ENCODE peak calls at places on chromosomes 11 and 22, in nine cellular contexts. One of them, this sample, is unnamed.

GRCh38 chr11:120235024-120235628 is 4.8 kb upstream of the POU2F3 start:
- DNase-seq in breast epithelium: peak
- DNase-seq in stomach: peak
- DNase-seq in ovary: peak
- DNase-seq in A549: peak
- DNase-seq in transverse colon: peak
- DNase-seq in uterus: peak
- DNase-seq in esophagus squamous epithelium: no peak
- DNase-seq in Peyer's patch: peak
- DNase-seq in this sample: peak

GRCh38 chr11:90722552-90723190 is 499.8 kb upstream of the CHORDC1 start:
- DNase-seq in breast epithelium: no peak
- DNase-seq in stomach: no peak
- DNase-seq in ovary: no peak
- DNase-seq in A549: peak
- DNase-seq in transverse colon: no peak
- DNase-seq in uterus: no peak
- DNase-seq in esophagus squamous epithelium: no peak
- DNase-seq in Peyer's patch: no peak
- DNase-seq in this sample: no peak

GRCh38 chr11:32266611-32267010 is 168.7 kb downstream of the WT1 start:
- DNase-seq in breast epithelium: no peak
- DNase-seq in stomach: no peak
- DNase-seq in ovary: no peak
- DNase-seq in A549: no peak
- DNase-seq in transverse colon: no peak
- DNase-seq in uterus: no peak
- DNase-seq in esophagus squamous epithelium: no peak
- DNase-seq in Peyer's patch: no peak
- DNase-seq in this sample: no peak

GRCh38 chr11:818396-819128 is at the start of gene PNPLA2:
- DNase-seq in breast epithelium: peak
- DNase-seq in stomach: peak
- DNase-seq in ovary: peak
- DNase-seq in A549: peak
- DNase-seq in transverse colon: peak
- DNase-seq in uterus: peak
- DNase-seq in esophagus squamous epithelium: no peak
- DNase-seq in Peyer's patch: no peak
- DNase-seq in this sample: peak

GRCh38 chr11:79794484-79795393 is 353.9 kb upstream of the TENM4 start:
- DNase-seq in breast epithelium: no peak
- DNase-seq in stomach: no peak
- DNase-seq in ovary: peak
- DNase-seq in A549: no peak
- DNase-seq in transverse colon: no peak
- DNase-seq in uterus: no peak
- DNase-seq in esophagus squamous epithelium: no peak
- DNase-seq in Peyer's patch: no peak
- DNase-seq in this sample: no peak

GRCh38 chr11:21814169-21814568 is 378.7 kb upstream of the ANO5 start:
- DNase-seq in breast epithelium: no peak
- DNase-seq in stomach: no peak
- DNase-seq in ovary: no peak
- DNase-seq in A549: peak
- DNase-seq in transverse colon: no peak
- DNase-seq in uterus: no peak
- DNase-seq in esophagus squamous epithelium: no peak
- DNase-seq in Peyer's patch: no peak
- DNase-seq in this sample: peak

GRCh38 chr11:107493117-107493516 is 35.5 kb upstream of the CWF19L2 start:
- DNase-seq in breast epithelium: no peak
- DNase-seq in stomach: no peak
- DNase-seq in ovary: no peak
- DNase-seq in A549: peak
- DNase-seq in transverse colon: no peak
- DNase-seq in uterus: no peak
- DNase-seq in esophagus squamous epithelium: no peak
- DNase-seq in Peyer's patch: no peak
- DNase-seq in this sample: no peak

GRCh38 chr11:81005595-81005994 is 1564.8 kb upstream of the TENM4 start:
- DNase-seq in breast epithelium: no peak
- DNase-seq in stomach: no peak
- DNase-seq in ovary: no peak
- DNase-seq in A549: peak
- DNase-seq in transverse colon: no peak
- DNase-seq in uterus: no peak
- DNase-seq in esophagus squamous epithelium: no peak
- DNase-seq in Peyer's patch: no peak
- DNase-seq in this sample: no peak

GRCh38 chr11:72307439-72307838 is 63.5 kb upstream of the PHOX2A start:
- DNase-seq in breast epithelium: no peak
- DNase-seq in stomach: no peak
- DNase-seq in ovary: no peak
- DNase-seq in A549: no peak
- DNase-seq in transverse colon: no peak
- DNase-seq in uterus: no peak
- DNase-seq in esophagus squamous epithelium: no peak
- DNase-seq in Peyer's patch: no peak
- DNase-seq in this sample: no peak

GRCh38 chr11:10488581-10489443 is 33.7 kb downstream of the AMPD3 start:
- DNase-seq in breast epithelium: no peak
- DNase-seq in stomach: peak
- DNase-seq in ovary: peak
- DNase-seq in A549: no peak
- DNase-seq in transverse colon: peak
- DNase-seq in uterus: no peak
- DNase-seq in esophagus squamous epithelium: peak
- DNase-seq in Peyer's patch: peak
- DNase-seq in this sample: no peak

GRCh38 chr11:12196862-12197261 is 86.5 kb downstream of the MICAL2 start:
- DNase-seq in breast epithelium: no peak
- DNase-seq in stomach: no peak
- DNase-seq in ovary: no peak
- DNase-seq in A549: no peak
- DNase-seq in transverse colon: no peak
- DNase-seq in uterus: no peak
- DNase-seq in esophagus squamous epithelium: no peak
- DNase-seq in Peyer's patch: no peak
- DNase-seq in this sample: no peak

GRCh38 chr11:114158886-114159285 is 99.4 kb downstream of the ZBTB16 start:
- DNase-seq in breast epithelium: no peak
- DNase-seq in stomach: no peak
- DNase-seq in ovary: no peak
- DNase-seq in A549: no peak
- DNase-seq in transverse colon: no peak
- DNase-seq in uterus: no peak
- DNase-seq in esophagus squamous epithelium: no peak
- DNase-seq in Peyer's patch: no peak
- DNase-seq in this sample: peak

GRCh38 chr22:29663230-29663826 is 56.5 kb upstream of the CABP7 start:
- DNase-seq in breast epithelium: no peak
- DNase-seq in stomach: no peak
- DNase-seq in ovary: no peak
- DNase-seq in A549: no peak
- DNase-seq in transverse colon: no peak
- DNase-seq in uterus: no peak
- DNase-seq in esophagus squamous epithelium: no peak
- DNase-seq in Peyer's patch: no peak
- DNase-seq in this sample: no peak

GRCh38 chr11:28619870-28620540 is 511.8 kb downstream of the METTL15 start:
- DNase-seq in breast epithelium: no peak
- DNase-seq in stomach: no peak
- DNase-seq in ovary: no peak
- DNase-seq in A549: peak
- DNase-seq in transverse colon: no peak
- DNase-seq in uterus: no peak
- DNase-seq in esophagus squamous epithelium: no peak
- DNase-seq in Peyer's patch: no peak
- DNase-seq in this sample: no peak

GRCh38 chr11:35662649-35663407 is at the start of gene TRIM44:
- DNase-seq in breast epithelium: peak
- DNase-seq in stomach: peak
- DNase-seq in ovary: peak
- DNase-seq in A549: peak
- DNase-seq in transverse colon: peak
- DNase-seq in uterus: peak
- DNase-seq in esophagus squamous epithelium: peak
- DNase-seq in Peyer's patch: peak
- DNase-seq in this sample: peak

GRCh38 chr11:42890773-42891172 is 421.0 kb upstream of the API5 start:
- DNase-seq in breast epithelium: no peak
- DNase-seq in stomach: no peak
- DNase-seq in ovary: no peak
- DNase-seq in A549: no peak
- DNase-seq in transverse colon: no peak
- DNase-seq in uterus: no peak
- DNase-seq in esophagus squamous epithelium: no peak
- DNase-seq in Peyer's patch: no peak
- DNase-seq in this sample: no peak

GRCh38 chr11:66848671-66849500 is 5.6 kb downstream of the RCE1 start:
- DNase-seq in breast epithelium: no peak
- DNase-seq in stomach: peak
- DNase-seq in ovary: peak
- DNase-seq in A549: no peak
- DNase-seq in transverse colon: no peak
- DNase-seq in uterus: no peak
- DNase-seq in esophagus squamous epithelium: no peak
- DNase-seq in Peyer's patch: no peak
- DNase-seq in this sample: peak

DNA sequence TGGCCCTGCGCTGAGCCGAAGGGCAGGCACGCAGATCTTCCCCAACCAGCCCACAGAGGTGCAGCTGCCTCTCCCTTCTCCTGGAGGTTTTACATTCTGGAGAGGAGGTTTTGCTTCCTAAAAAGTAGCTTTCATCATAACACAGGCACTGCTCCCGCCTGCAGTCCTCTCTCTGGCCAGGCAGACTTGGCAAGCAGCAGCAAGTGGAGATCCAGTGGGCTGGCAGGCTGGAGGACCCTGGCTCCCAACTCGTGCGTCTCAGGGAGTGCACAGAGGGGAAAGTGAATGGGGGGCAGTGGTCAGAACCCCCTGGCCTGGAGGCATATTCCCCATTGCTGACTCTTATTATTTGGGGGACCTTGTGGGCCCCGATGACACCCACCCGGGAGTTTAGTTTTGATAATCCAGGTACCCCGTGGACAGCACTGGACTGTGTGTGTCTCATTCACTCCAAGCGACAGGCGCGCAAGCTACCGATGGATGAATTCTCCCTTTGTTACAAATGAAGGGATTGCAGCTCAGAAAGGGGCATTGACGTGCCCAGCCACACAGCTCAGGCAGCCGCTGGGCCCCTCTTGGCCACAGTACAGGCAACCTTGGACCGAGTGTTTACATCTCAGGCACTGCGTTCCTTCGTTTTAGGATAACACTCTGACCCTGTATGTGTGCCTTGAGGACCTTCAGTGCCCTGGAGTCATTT is 1223.9 kb downstream of the BRD1 start:
- DNase-seq in breast epithelium: no peak
- DNase-seq in stomach: no peak
- DNase-seq in ovary: no peak
- DNase-seq in A549: no peak
- DNase-seq in transverse colon: no peak
- DNase-seq in uterus: no peak
- DNase-seq in esophagus squamous epithelium: no peak
- DNase-seq in Peyer's patch: no peak
- DNase-seq in this sample: no peak
- TF ChIP-seq POLR2A in breast epithelium: no peak
- TF ChIP-seq POLR2A in stomach: no peak
- TF ChIP-seq POLR2A in ovary: no peak
- TF ChIP-seq POLR2A in A549: no peak
- TF ChIP-seq POLR2A in transverse colon: no peak
- TF ChIP-seq POLR2A in uterus: no peak
- TF ChIP-seq POLR2A in esophagus squamous epithelium: no peak
- TF ChIP-seq POLR2A in Peyer's patch: no peak
- TF ChIP-seq POLR2A in this sample: no peak

GRCh38 chr11:134260503-134260902 is 7.1 kb downstream of the ACAD8 start:
- DNase-seq in breast epithelium: no peak
- DNase-seq in stomach: no peak
- DNase-seq in ovary: no peak
- DNase-seq in A549: no peak
- DNase-seq in transverse colon: no peak
- DNase-seq in uterus: no peak
- DNase-seq in esophagus squamous epithelium: no peak
- DNase-seq in Peyer's patch: no peak
- DNase-seq in this sample: no peak
- H3K4me3 ChIP-seq in breast epithelium: no peak
- H3K4me3 ChIP-seq in stomach: no peak
- H3K4me3 ChIP-seq in ovary: no peak
- H3K4me3 ChIP-seq in A549: no peak
- H3K4me3 ChIP-seq in transverse colon: no peak
- H3K4me3 ChIP-seq in uterus: no peak
- H3K4me3 ChIP-seq in esophagus squamous epithelium: no peak
- H3K4me3 ChIP-seq in Peyer's patch: no peak
- H3K4me3 ChIP-seq in this sample: no peak

DNA sequence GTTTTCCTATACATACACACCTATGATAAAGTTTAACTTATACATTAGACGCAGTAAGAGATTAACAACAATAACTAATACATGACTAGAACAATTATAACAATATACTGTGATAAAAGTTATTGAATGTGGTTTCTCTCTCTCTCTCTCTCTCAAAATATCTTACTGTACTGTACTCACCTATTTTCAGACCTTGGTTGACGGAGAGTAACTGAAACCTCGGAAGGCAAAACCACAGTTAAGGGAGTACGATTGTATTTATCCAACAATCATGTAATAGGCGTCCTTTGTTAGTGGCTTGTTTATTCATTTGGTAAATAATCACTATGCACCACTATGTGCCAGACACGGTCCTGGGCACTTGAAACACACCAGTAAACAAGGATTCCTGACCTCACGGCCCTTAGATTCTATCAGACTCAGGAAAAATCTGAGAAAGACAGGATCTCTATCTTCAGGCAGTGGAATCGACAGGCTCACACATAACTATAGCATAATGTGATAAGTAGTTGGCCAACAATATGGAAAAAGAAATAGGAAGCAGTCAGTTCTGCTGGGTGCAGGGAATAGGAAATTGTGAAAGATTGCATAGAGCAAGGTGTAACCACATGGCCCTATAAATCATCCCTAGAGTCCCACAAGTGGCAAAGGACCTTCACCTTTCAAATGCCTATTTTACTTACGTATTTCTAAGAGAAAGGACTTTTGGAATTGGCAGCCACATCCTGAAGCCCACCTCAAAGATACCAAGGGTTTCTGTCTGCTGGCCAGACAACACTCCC is 12.0 kb downstream of the ETS1 start:
- DNase-seq in breast epithelium: no peak
- DNase-seq in stomach: no peak
- DNase-seq in ovary: no peak
- DNase-seq in A549: no peak
- DNase-seq in transverse colon: no peak
- DNase-seq in uterus: no peak
- DNase-seq in esophagus squamous epithelium: no peak
- DNase-seq in Peyer's patch: no peak
- DNase-seq in this sample: no peak
- TF ChIP-seq CTCF in breast epithelium: no peak
- TF ChIP-seq CTCF in stomach: no peak
- TF ChIP-seq CTCF in ovary: no peak
- TF ChIP-seq CTCF in A549: no peak
- TF ChIP-seq CTCF in transverse colon: no peak
- TF ChIP-seq CTCF in uterus: no peak
- TF ChIP-seq CTCF in esophagus squamous epithelium: no peak
- TF ChIP-seq CTCF in Peyer's patch: no peak
- TF ChIP-seq CTCF in this sample: no peak

GRCh38 chr11:65583589-65583988 is 7.7 kb downstream of the EHBP1L1 start:
- DNase-seq in breast epithelium: no peak
- DNase-seq in stomach: no peak
- DNase-seq in ovary: no peak
- DNase-seq in A549: no peak
- DNase-seq in transverse colon: no peak
- DNase-seq in uterus: no peak
- DNase-seq in esophagus squamous epithelium: no peak
- DNase-seq in Peyer's patch: no peak
- DNase-seq in this sample: no peak
- TF ChIP-seq POLR2A in breast epithelium: no peak
- TF ChIP-seq POLR2A in stomach: no peak
- TF ChIP-seq POLR2A in ovary: no peak
- TF ChIP-seq POLR2A in A549: no peak
- TF ChIP-seq POLR2A in transverse colon: no peak
- TF ChIP-seq POLR2A in uterus: no peak
- TF ChIP-seq POLR2A in esophagus squamous epithelium: no peak
- TF ChIP-seq POLR2A in Peyer's patch: no peak
- TF ChIP-seq POLR2A in this sample: no peak